ENCODE peak calls at places on chromosomes 12 and 14, in four cellular contexts. T, S, K and C are unnamed samples.
A peak's percentile ranks its signal among the peaks of the same experiment; 100 is the strongest.

GRCh38 chr14:101019974-101020710 is 116.6 kb upstream of the RTL1 start:
- DNase-seq in T (no peak), S (peak; percentile 42), K (peak; percentile 2), C (no peak)

GRCh38 chr14:88007608-88008007 is 2.7 kb downstream of the GPR65 start:
- DNase-seq in T (no peak), S (no peak), K (no peak), C (no peak)

GRCh38 chr12:96497800-96498199 is 8.4 kb downstream of the CFAP54 start:
- DNase-seq in K (no peak), T (no peak), S (no peak), C (no peak)

GRCh38 chr12:108457734-108458361 is 57.2 kb upstream of the FICD start:
- DNase-seq in S (no peak), K (no peak), T (peak; percentile 55), C (no peak)

GRCh38 chr12:90090929-90091651 is 382.5 kb upstream of the ATP2B1 start:
- DNase-seq in T (no peak), S (no peak), K (peak; percentile 78), C (no peak)

GRCh38 chr12:45852508-45852907 is 123.0 kb downstream of the ARID2 start:
- DNase-seq in T (no peak), S (no peak), K (no peak), C (no peak)

GRCh38 chr12:5505116-5505515 is 73.2 kb downstream of the NTF3 start:
- DNase-seq in S (no peak), T (no peak), K (no peak), C (no peak)

GRCh38 chr12:122064034-122064777 is 14.3 kb upstream of the MLXIP start:
- DNase-seq in K (peak; percentile 88), S (peak; percentile 99), T (peak; percentile 97), C (peak; percentile 58)

GRCh38 chr14:87268997-87269396 is 724.0 kb downstream of the GALC start:
- DNase-seq in S (no peak), K (no peak), T (no peak), C (no peak)

GRCh38 chr12:10749700-10750384 is 26.7 kb upstream of the YBX3 start:
- DNase-seq in S (peak; percentile 89), T (peak; percentile 93), K (peak; percentile 75), C (peak; percentile 8)

GRCh38 chr14:73452341-73453191 is 5.8 kb downstream of the NUMB start:
- DNase-seq in T (no peak), S (no peak), K (no peak), C (no peak)

GRCh38 chr14:91509878-91510170 is 286 bp downstream of the PPP4R3A start:
- DNase-seq in K (no peak), T (no peak), S (no peak), C (no peak)

GRCh38 chr12:2286461-2287131 is 233.8 kb downstream of the CACNA1C start:
- DNase-seq in T (no peak), K (no peak), S (no peak), C (no peak)

GRCh38 chr12:65335021-65335714 is 56.7 kb downstream of the MSRB3 start:
- DNase-seq in K (no peak), S (peak; percentile 65), T (no peak), C (no peak)

GRCh38 chr14:41570415-41571155 is 36.1 kb upstream of the LRFN5 start:
- DNase-seq in T (peak; percentile 44), S (no peak), K (no peak), C (no peak)

GRCh38 chr12:121295123-121295745 is 1.3 kb downstream of the CAMKK2 start:
- DNase-seq in K (no peak), T (peak; percentile 51), S (no peak), C (no peak)

GRCh38 chr12:122356192-122356635 is 66.3 kb downstream of the CLIP1 start:
- DNase-seq in K (peak; percentile 51), T (peak; percentile 69), S (no peak), C (no peak)

GRCh38 chr12:19239616-19240234 is 110.2 kb downstream of the PLEKHA5 start:
- DNase-seq in T (no peak), K (no peak), S (no peak), C (no peak)

GRCh38 chr12:67482751-67483661 is 165.5 kb upstream of the DYRK2 start:
- DNase-seq in S (peak; percentile 91), K (peak; percentile 76), T (no peak), C (peak; percentile 5)

GRCh38 chr12:75571651-75572050 is 60.2 kb upstream of the KRR1 start:
- DNase-seq in S (no peak), K (no peak), T (peak; percentile 4), C (no peak)

GRCh38 chr12:75571204-75571603 is 59.8 kb upstream of the KRR1 start:
- DNase-seq in T (no peak), K (no peak), S (no peak), C (no peak)

GRCh38 chr12:75565795-75566194 is 54.4 kb upstream of the KRR1 start:
- DNase-seq in S (no peak), K (no peak), T (no peak), C (no peak)

GRCh38 chr12:75568801-75569200 is 57.4 kb upstream of the KRR1 start:
- DNase-seq in T (no peak), K (no peak), S (no peak), C (no peak)

GRCh38 chr12:75568387-75568786 is 57.0 kb upstream of the KRR1 start:
- DNase-seq in S (no peak), K (no peak), T (no peak), C (no peak)
- TF ChIP-seq POLR2AphosphoS5 in S (no peak), K (no peak), T (no peak), C (no peak)

GRCh38 chr12:113659015-113659414 is 187.3 kb upstream of the LHX5 start:
- DNase-seq in S (no peak), K (no peak), T (no peak), C (no peak)
- TF ChIP-seq POLR2AphosphoS5 in S (no peak), K (no peak), T (no peak), C (no peak)

DNA sequence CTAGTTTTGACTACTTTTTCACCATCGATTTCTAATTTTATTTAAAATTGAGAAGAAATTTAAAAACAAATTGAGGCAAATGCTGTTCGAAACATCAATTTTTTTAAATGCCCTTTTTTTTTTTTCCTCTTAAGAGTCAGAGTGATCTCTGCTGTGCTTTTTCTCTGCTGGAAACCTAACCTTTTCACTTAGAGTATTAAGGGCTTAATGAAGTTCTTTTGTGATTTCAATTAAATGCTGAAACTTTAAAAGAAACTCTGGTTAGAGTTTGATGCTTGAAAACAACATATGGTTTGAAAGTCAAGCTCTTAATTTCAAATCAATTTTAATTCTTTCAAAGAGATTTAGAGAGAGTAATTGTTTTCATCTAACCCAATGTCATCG is 171.8 kb downstream of the TMTC2 start:
- DNase-seq in S (no peak), T (peak; percentile 47), K (no peak), C (no peak)
- TF ChIP-seq POLR2AphosphoS5 in S (no peak), T (no peak), K (no peak), C (no peak)

GRCh38 chr14:75188520-75189267 is 12.3 kb upstream of the TMED10 start:
- DNase-seq in T (no peak), K (peak; percentile 35), S (no peak), C (no peak)
- TF ChIP-seq POLR2AphosphoS5 in T (no peak), K (peak; percentile 8), S (no peak), C (no peak)

GRCh38 chr12:24393105-24393504 is 443.6 kb upstream of the SOX5 start:
- DNase-seq in T (no peak), S (no peak), K (no peak), C (no peak)

GRCh38 chr12:24381790-24382189 is 432.3 kb upstream of the SOX5 start:
- DNase-seq in S (no peak), K (no peak), T (no peak), C (no peak)

GRCh38 chr12:24389394-24389793 is 439.9 kb upstream of the SOX5 start:
- DNase-seq in T (no peak), K (no peak), S (no peak), C (no peak)

GRCh38 chr12:24387381-24387780 is 437.9 kb upstream of the SOX5 start:
- DNase-seq in T (no peak), S (no peak), K (no peak), C (no peak)
- TF ChIP-seq POLR2AphosphoS5 in T (no peak), S (no peak), K (no peak), C (no peak)

GRCh38 chr14:50001999-50002925 is 109.4 kb downstream of the ARF6 start:
- DNase-seq in K (peak; percentile 41), T (peak; percentile 17), S (no peak), C (no peak)

GRCh38 chr14:50002926-50003212 is 110.0 kb downstream of the ARF6 start:
- DNase-seq in T (no peak), K (no peak), S (no peak), C (no peak)

GRCh38 chr14:49999826-50000214 is 106.9 kb downstream of the ARF6 start:
- DNase-seq in S (no peak), K (no peak), T (no peak), C (no peak)

GRCh38 chr14:50000215-50001145 is 107.6 kb downstream of the ARF6 start:
- DNase-seq in T (peak; percentile 41), K (peak; percentile 76), S (peak; percentile 83), C (peak; percentile 38)

DNA sequence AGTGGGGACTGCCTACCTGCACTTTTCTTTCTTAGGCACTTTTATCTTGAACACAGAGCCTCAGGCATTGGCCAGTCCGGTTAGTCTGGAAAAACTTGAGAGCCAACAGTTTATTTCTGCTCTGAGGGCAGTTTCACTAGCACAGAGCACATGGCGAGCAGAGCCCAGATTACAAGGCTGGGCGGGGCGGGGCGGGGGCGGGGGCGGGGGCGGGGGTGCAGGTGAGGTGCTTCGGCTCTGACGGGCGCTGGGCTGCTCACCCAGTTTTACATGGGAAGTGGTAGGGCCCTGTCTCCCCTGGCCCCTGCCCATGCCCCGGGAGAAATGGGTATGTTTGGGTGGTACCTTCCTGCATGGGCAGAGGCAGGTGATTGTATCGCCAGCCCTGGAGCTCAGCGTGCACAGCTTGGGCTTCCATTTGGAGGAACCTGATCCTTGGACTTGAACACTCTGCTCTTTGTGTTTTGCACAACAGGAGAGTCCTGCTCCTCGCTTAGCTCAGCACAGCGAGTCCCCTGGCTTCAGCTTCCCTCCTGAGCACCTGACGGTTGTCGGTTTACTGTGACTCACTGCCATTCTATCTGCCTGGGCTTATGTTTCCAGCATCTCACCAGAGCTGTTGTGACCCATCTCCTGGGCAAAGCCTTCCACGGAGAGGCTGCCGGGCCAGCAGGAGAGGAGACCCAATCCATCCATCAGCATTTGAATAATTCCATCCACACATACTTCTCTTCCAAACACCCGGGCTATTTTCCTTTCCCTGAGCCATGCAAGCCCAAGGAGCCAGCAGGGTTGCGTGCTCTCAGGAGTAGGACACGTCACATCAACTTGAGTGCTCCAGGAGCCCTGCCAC is 108.5 kb downstream of the ARF6 start:
- DNase-seq in S (no peak), T (peak; percentile 45), K (peak; percentile 78), C (peak; percentile 50)
- TF ChIP-seq POLR2AphosphoS5 in S (no peak), T (no peak), K (no peak), C (peak; percentile 62)